ENCODE peak calls at places on chromosomes 4 and X, in eight cellular contexts. F is IMR-90, X is DMS153, P is immature natural killer cell, Z is T-helper 1 cell, W is glomerular endothelial cell, S is WTC11, T is RPMI7951. B is an unnamed sample.

GRCh38 chrX:138777230-138777629 is 65.7 kb upstream of the FGF13 start:
- DNase-seq in P (no peak), X (no peak), Z (no peak), T (no peak), F (no peak), S (no peak), W (no peak), B (no peak)

GRCh38 chr4:53847935-53848334 is 216.5 kb downstream of the CHIC2 start:
- DNase-seq in F (no peak), P (no peak), W (no peak), T (no peak), Z (no peak), X (no peak), S (no peak), B (no peak)

GRCh38 chrX:10022273-10022541 is 55.0 kb downstream of the CLDN34 start:
- DNase-seq in X (no peak), T (no peak), S (no peak), F (no peak), P (no peak), Z (no peak), W (no peak), B (no peak)

GRCh38 chr4:42150653-42151567 is 1.5 kb downstream of the BEND4 start:
- DNase-seq in P (no peak), S (peak), T (no peak), Z (peak), W (no peak), F (no peak), X (no peak), B (no peak)

GRCh38 chrX:9844936-9845573 is 58.8 kb downstream of the SHROOM2 start:
- DNase-seq in P (no peak), Z (no peak), S (no peak), F (no peak), T (no peak), X (no peak), W (no peak), B (no peak)

GRCh38 chrX:63855896-63856295 is 70.9 kb upstream of the ARHGEF9 start:
- DNase-seq in P (no peak), F (peak), W (no peak), X (no peak), S (no peak), Z (no peak), T (peak), B (no peak)

GRCh38 chr4:40240040-40240653 is 43.3 kb downstream of the RHOH start:
- DNase-seq in W (no peak), F (peak), Z (no peak), S (no peak), X (no peak), P (no peak), T (no peak), B (no peak)

GRCh38 chr4:165537028-165537648 is 158.3 kb downstream of the CPE start:
- DNase-seq in T (peak), P (peak), W (peak), X (no peak), Z (peak), S (no peak), F (peak), B (no peak)

GRCh38 chr4:85151349-85151748 is 184.9 kb upstream of the WDFY3 start:
- DNase-seq in T (no peak), F (no peak), W (no peak), Z (no peak), P (no peak), X (no peak), S (no peak), B (no peak)

GRCh38 chrX:103310592-103311400 is at the start of gene BEX2:
- DNase-seq in Z (peak), F (no peak), W (no peak), P (peak), T (peak), S (peak), X (peak), B (peak)

GRCh38 chr4:15982833-15983528 is 20.0 kb upstream of the FGFBP2 start:
- DNase-seq in S (no peak), P (no peak), Z (no peak), X (no peak), T (no peak), W (no peak), F (peak), B (no peak)

GRCh38 chr4:140195806-140196205 is 41.8 kb upstream of the MAML3 start:
- DNase-seq in F (no peak), Z (no peak), S (no peak), X (no peak), T (peak), W (no peak), P (no peak), B (no peak)

B was measured in thoracic aorta.